ENCODE peak calls at places on chromosomes 3 and 15, in six cellular contexts. X is stimulated activated CD8-positive, alpha-beta memory T cell treated with anti-CD3 and anti-CD28 coated beads, Interleukin-15, amount 100 ng/mL, for 24 hours; U is EH; A is brain microvascular endothelial cell; O is MM.1S; Q is mammary epithelial cell. M is an unnamed sample.

GRCh38 chr3:101868534-101869464 is 19.5 kb downstream of the NFKBIZ start:
- DNase-seq in A (peak; percentile 49), X (no peak), Q (no peak), O (no peak), U (peak; percentile 84), M (peak; percentile 50)

GRCh38 chr3:10300087-10300486 is 7.3 kb upstream of the GHRL start:
- DNase-seq in X (no peak), O (no peak), Q (no peak), A (no peak), U (no peak), M (no peak)

GRCh38 chr3:24683511-24684384 is 189.1 kb upstream of the THRB start:
- DNase-seq in O (no peak), A (peak; percentile 61), X (no peak), Q (peak; percentile 45), U (peak; percentile 65), M (peak; percentile 35)

GRCh38 chr15:73753250-73754130 is at the start of gene INSYN1:
- DNase-seq in X (no peak), U (peak; percentile 49), A (no peak), Q (no peak), O (no peak), M (no peak)

GRCh38 chr3:99747915-99748314 is 69.7 kb upstream of the CMSS1 start:
- DNase-seq in U (peak; percentile 70), Q (peak; percentile 55), A (peak; percentile 24), O (no peak), X (no peak), M (peak; percentile 44)

GRCh38 chr3:14532691-14533456 is 7.3 kb downstream of the GRIP2 start:
- DNase-seq in Q (peak; percentile 5), U (peak; percentile 6), A (no peak), O (no peak), X (no peak), M (peak; percentile 58)

GRCh38 chr3:184058029-184058428 is 5.2 kb downstream of the HTR3C start:
- DNase-seq in Q (peak; percentile 26), U (peak; percentile 58), X (no peak), O (no peak), A (no peak), M (no peak)

GRCh38 chr3:50371133-50371670 is 11.9 kb upstream of the TMEM115 start:
- DNase-seq in U (no peak), X (no peak), A (no peak), O (no peak), Q (peak; percentile 23), M (no peak)

GRCh38 chr3:40137586-40138295 is 171.8 kb upstream of the EIF1B start:
- DNase-seq in Q (peak; percentile 86), X (no peak), O (no peak), U (peak; percentile 59), A (no peak), M (no peak)

GRCh38 chr15:62749445-62749844 is 293.1 kb upstream of the TPM1 start:
- DNase-seq in A (peak; percentile 38), U (peak; percentile 68), O (no peak), X (no peak), Q (no peak), M (no peak)

GRCh38 chr3:38843898-38844297 is 27.9 kb upstream of the SCN10A start:
- DNase-seq in X (no peak), A (peak; percentile 51), Q (peak; percentile 45), O (no peak), U (peak; percentile 76), M (peak; percentile 37)

GRCh38 chr15:44550256-44550655 is 13.3 kb downstream of the EIF3J start:
- DNase-seq in A (peak; percentile 16), Q (no peak), X (no peak), U (peak; percentile 39), O (no peak), M (no peak)

GRCh38 chr3:125200731-125201139 is 11.8 kb downstream of the SLC12A8 start:
- DNase-seq in Q (no peak), A (no peak), U (no peak), O (no peak), X (no peak), M (no peak)

GRCh38 chr3:127172670-127173515 is 20.0 kb upstream of the PRR23E start:
- DNase-seq in U (peak; percentile 91), O (no peak), A (peak; percentile 47), X (no peak), Q (no peak), M (peak; percentile 65)

GRCh38 chr3:165532851-165533250 is 304.4 kb downstream of the BCHE start:
- DNase-seq in O (no peak), U (no peak), X (no peak), A (no peak), Q (no peak), M (no peak)

GRCh38 chr15:73295630-73296286 is 73.0 kb downstream of the HCN4 start:
- DNase-seq in U (no peak), O (no peak), A (no peak), Q (peak; percentile 28), X (no peak), M (no peak)

GRCh38 chr15:52337198-52337853 is 41.7 kb upstream of the MYO5C start:
- DNase-seq in X (no peak), Q (peak; percentile 79), O (no peak), A (peak; percentile 52), U (peak; percentile 76), M (no peak)

GRCh38 chr15:89395461-89395875 is 60.8 kb upstream of the POLG start:
- DNase-seq in Q (no peak), U (no peak), A (no peak), X (no peak), O (no peak), M (no peak)

GRCh38 chr3:52054689-52055511 is 1.5 kb downstream of the DUSP7 start:
- DNase-seq in O (peak; percentile 21), U (peak; percentile 61), A (no peak), Q (no peak), X (no peak), M (no peak)

GRCh38 chr3:114320251-114320650 is 26.4 kb downstream of the TIGIT start:
- DNase-seq in U (no peak), X (no peak), O (no peak), A (no peak), Q (peak; percentile 20), M (no peak)

GRCh38 chr3:58357402-58357801 is 24.7 kb downstream of the PXK start:
- DNase-seq in O (no peak), A (no peak), Q (no peak), U (no peak), X (no peak), M (no peak)

GRCh38 chr3:74067296-74067695 is 442.6 kb upstream of the PDZRN3 start:
- DNase-seq in O (peak; percentile 33), U (peak; percentile 4), X (no peak), A (no peak), Q (peak; percentile 29), M (no peak)

GRCh38 chr15:77021803-77022381 is 27.0 kb downstream of the PSTPIP1 start:
- DNase-seq in Q (no peak), O (peak; percentile 68), A (peak; percentile 33), X (no peak), U (peak; percentile 89), M (no peak)

GRCh38 chr3:136734382-136735070 is 17.7 kb downstream of the STAG1 start:
- DNase-seq in Q (no peak), U (no peak), O (no peak), X (no peak), A (no peak), M (no peak)